ENCODE peak calls at places on chromosomes 2 and 18, in eight cellular contexts. N is CD4-positive, alpha-beta T cell; A is PC-9; K is mesendoderm; E is Karpas-422; J is fibroblast of lung; I is neural progenitor cell; T is transverse colon. W is an unnamed sample.

GRCh38 chr18:33720133-33720532 is 142.1 kb downstream of the ASXL3 start:
- DNase-seq in A (no peak), T (no peak), J (peak), E (no peak), K (no peak), N (no peak), I (no peak), W (no peak)

GRCh38 chr18:7601249-7601620 is 34.1 kb downstream of the PTPRM start:
- DNase-seq in E (no peak), I (no peak), N (no peak), T (no peak), A (no peak), J (peak), K (peak), W (no peak)

GRCh38 chr18:49899647-49900330 is 86.5 kb upstream of the ACAA2 start:
- DNase-seq in A (no peak), N (no peak), I (peak), J (no peak), E (no peak), T (no peak), K (peak), W (no peak)

GRCh38 chr2:214713080-214713830 is 96.2 kb downstream of the BARD1 start:
- DNase-seq in A (no peak), I (no peak), K (no peak), E (no peak), T (no peak), J (peak), N (no peak), W (no peak)

GRCh38 chr2:225756198-225756597 is 356.7 kb downstream of the NYAP2 start:
- DNase-seq in K (no peak), I (no peak), A (no peak), N (no peak), J (peak), T (no peak), E (no peak), W (no peak)

GRCh38 chr2:172090947-172091625 is 5.8 kb downstream of the DLX1 start:
- DNase-seq in E (no peak), K (peak), T (no peak), I (peak), A (no peak), N (no peak), J (no peak), W (peak)

GRCh38 chr18:55243255-55243654 is 284.0 kb upstream of the CCDC68 start:
- DNase-seq in I (no peak), K (no peak), J (no peak), N (no peak), E (no peak), T (no peak), A (no peak), W (no peak)

GRCh38 chr2:138086556-138086955 is 122.3 kb downstream of the HNMT start:
- DNase-seq in T (no peak), A (no peak), K (no peak), E (no peak), I (no peak), J (peak), N (no peak), W (no peak)

GRCh38 chr2:68403199-68403644 is 38.1 kb downstream of the PLEK start:
- DNase-seq in K (no peak), J (no peak), A (no peak), N (no peak), E (no peak), I (no peak), T (no peak), W (no peak)

GRCh38 chr2:1563084-1563857 is 150.0 kb downstream of the TPO start:
- DNase-seq in A (no peak), T (no peak), E (no peak), N (no peak), K (no peak), I (no peak), J (no peak), W (no peak)

GRCh38 chr2:205660521-205661124 is 21.7 kb upstream of the NRP2 start:
- DNase-seq in A (no peak), N (no peak), I (no peak), K (no peak), T (peak), J (peak), E (no peak), W (no peak)

GRCh38 chr2:237057893-237058300 is 27.8 kb upstream of the COPS8 start:
- DNase-seq in K (no peak), A (no peak), N (no peak), J (no peak), I (no peak), E (peak), T (peak), W (no peak)

GRCh38 chr18:62778976-62779869 is 63.9 kb downstream of the PHLPP1 start:
- DNase-seq in T (no peak), K (peak), N (no peak), A (no peak), J (no peak), E (no peak), I (peak), W (no peak)

GRCh38 chr18:62777814-62778213 is 62.5 kb downstream of the PHLPP1 start:
- DNase-seq in E (no peak), A (no peak), N (no peak), K (no peak), J (no peak), T (no peak), I (no peak), W (no peak)

GRCh38 chr18:62781893-62782292 is 66.6 kb downstream of the PHLPP1 start:
- DNase-seq in J (peak), N (no peak), I (no peak), E (no peak), K (no peak), A (peak), T (no peak), W (no peak)

GRCh38 chr18:62784338-62784965 is 69.1 kb downstream of the PHLPP1 start:
- DNase-seq in J (peak), K (no peak), N (no peak), E (no peak), I (no peak), A (no peak), T (no peak), W (no peak)

GRCh38 chr18:62781262-62781661 is 65.9 kb downstream of the PHLPP1 start:
- DNase-seq in K (no peak), N (no peak), A (no peak), T (no peak), J (no peak), E (no peak), I (no peak), W (no peak)
- H3K27ac ChIP-seq in K (no peak), N (no peak), A (peak), T (no peak), J (peak), E (no peak), I (no peak), W (no peak)

DNA sequence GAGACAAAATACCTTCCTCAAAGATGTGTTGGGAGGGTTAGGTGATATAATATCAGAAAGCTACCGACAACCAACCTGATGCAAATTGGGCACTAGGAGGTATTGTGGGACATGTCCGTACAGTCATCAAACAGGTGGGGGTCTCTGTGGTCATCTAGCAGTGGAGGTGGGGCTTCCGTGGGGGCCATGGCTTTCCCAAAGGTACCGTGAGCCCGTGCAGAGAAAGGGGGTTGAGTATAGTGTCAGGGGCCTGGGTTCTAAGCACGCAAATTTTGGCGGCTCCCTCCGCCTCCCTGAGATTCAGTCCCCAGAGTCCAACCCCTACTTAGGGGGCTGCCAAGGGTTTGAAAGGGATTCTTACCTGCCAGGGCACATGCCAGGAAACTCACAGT is 32.6 kb downstream of the HJURP start:
- DNase-seq in J (no peak), I (no peak), N (no peak), K (no peak), T (no peak), A (no peak), E (no peak), W (no peak)
- H3K27ac ChIP-seq in J (no peak), I (no peak), N (no peak), K (no peak), T (no peak), A (no peak), E (no peak), W (no peak)

GRCh38 chr18:46343456-46343855 is 239.3 kb downstream of the HAUS1 start:
- DNase-seq in J (no peak), N (no peak), I (no peak), E (no peak), A (no peak), K (no peak), T (no peak), W (no peak)

GRCh38 chr18:46345181-46345465 is 240.9 kb downstream of the HAUS1 start:
- DNase-seq in K (no peak), E (no peak), N (no peak), J (no peak), I (no peak), A (no peak), T (no peak), W (no peak)

GRCh38 chr18:46341989-46342525 is 237.9 kb downstream of the HAUS1 start:
- DNase-seq in I (no peak), E (no peak), J (no peak), A (no peak), K (no peak), N (no peak), T (no peak), W (no peak)

GRCh38 chr18:46344416-46345180 is 240.4 kb downstream of the HAUS1 start:
- DNase-seq in E (no peak), K (no peak), T (no peak), J (no peak), I (no peak), A (no peak), N (no peak), W (no peak)

DNA sequence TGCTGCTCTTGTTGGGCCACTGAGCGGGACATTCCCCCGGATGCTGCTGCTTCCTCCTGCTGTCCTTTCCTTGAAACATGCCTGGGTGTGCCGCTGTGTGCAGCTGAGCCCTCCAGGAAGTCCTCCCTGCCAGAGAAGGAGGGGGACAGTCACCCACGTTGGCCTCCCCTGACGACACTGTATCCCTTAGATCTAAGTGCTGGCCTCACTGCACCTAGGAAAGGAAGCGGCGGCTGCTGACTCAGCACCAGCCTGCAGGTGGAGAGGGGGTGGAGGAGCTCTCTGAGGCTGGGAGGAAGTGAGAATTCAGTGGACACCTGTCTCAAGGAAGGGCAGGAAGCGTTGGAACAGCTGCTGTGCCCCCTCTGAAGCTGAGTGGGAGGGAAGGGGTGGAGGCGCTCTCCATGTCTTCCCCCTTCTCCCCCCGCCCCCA is 239.8 kb downstream of the HAUS1 start:
- DNase-seq in J (no peak), K (peak), E (peak), A (no peak), T (peak), N (peak), I (no peak), W (peak)
- H3K27ac ChIP-seq in J (no peak), K (no peak), E (no peak), A (no peak), T (no peak), N (no peak), I (no peak), W (peak)

GRCh38 chr2:62415518-62415917 is 90.5 kb downstream of the TMEM17 start:
- DNase-seq in J (no peak), T (no peak), K (no peak), E (no peak), N (no peak), I (no peak), A (no peak), W (no peak)
- H3K27ac ChIP-seq in J (no peak), T (no peak), K (no peak), E (no peak), N (no peak), I (no peak), A (no peak), W (no peak)

GRCh38 chr18:34817636-34818035 is 107.5 kb downstream of the DTNA start:
- DNase-seq in A (no peak), I (no peak), E (no peak), N (no peak), K (no peak), J (no peak), T (no peak), W (no peak)
- H3K27ac ChIP-seq in A (no peak), I (no peak), E (no peak), N (no peak), K (no peak), J (no peak), T (no peak), W (no peak)

GRCh38 chr2:158745067-158745865 is 49.9 kb upstream of the DAPL1 start:
- DNase-seq in I (peak), J (peak), N (peak), E (peak), T (peak), K (peak), A (no peak), W (peak)
- H3K27ac ChIP-seq in I (no peak), J (no peak), N (no peak), E (no peak), T (no peak), K (no peak), A (no peak), W (no peak)

DNA sequence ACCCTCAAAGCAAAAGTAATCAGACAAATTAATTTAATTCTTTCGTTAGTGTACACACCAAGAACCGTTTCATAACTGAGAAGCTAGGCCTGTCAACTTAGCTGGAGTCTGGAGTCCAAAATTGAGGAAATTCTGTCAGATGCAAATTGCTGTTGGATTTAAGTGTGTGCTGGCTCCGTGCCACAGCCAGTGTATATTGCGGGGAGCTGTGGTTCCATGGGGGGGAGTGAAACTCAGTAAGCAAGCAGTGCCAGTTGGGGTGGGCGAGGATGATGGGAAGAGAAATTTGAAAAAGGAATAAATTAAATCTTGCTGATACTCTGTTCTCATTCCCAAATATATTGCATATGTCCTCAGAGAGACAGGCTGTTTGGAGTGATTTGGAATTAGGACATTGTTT is 4.0 kb downstream of the ARPC2 start:
- DNase-seq in E (peak), N (no peak), A (no peak), K (no peak), J (peak), I (no peak), T (no peak), W (no peak)
- H3K27ac ChIP-seq in E (peak), N (peak), A (no peak), K (no peak), J (no peak), I (no peak), T (no peak), W (peak)

DNA sequence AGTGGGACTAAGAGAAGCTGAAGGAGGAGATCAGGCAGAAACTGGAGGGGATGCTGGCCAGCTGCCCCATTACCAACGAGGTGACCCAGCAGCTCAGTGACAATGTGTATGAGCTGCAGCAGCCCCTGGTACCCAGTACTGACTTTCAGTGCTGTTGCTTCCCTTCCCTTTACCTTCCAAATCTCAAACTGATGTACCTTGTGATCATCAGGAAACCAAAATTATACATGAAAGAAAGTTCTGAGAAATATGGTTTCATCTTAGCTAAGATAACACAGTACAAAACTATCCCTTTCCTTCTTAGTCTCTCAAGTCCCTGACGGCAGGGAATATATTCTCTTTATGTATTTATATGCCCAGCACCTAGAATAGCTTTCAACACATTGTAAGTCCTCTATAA is 52.3 kb upstream of the CERS6 start:
- DNase-seq in K (no peak), E (no peak), J (no peak), T (no peak), I (no peak), N (no peak), A (no peak), W (no peak)
- H3K27ac ChIP-seq in K (no peak), E (no peak), J (no peak), T (no peak), I (no peak), N (no peak), A (no peak), W (no peak)

GRCh38 chr2:231160701-231161100 is 35.9 kb upstream of the HTR2B start:
- DNase-seq in K (no peak), I (no peak), J (no peak), A (no peak), T (no peak), E (no peak), N (no peak), W (no peak)

GRCh38 chr2:231161252-231162035 is 36.6 kb upstream of the HTR2B start:
- DNase-seq in J (no peak), A (no peak), E (no peak), I (no peak), T (no peak), N (no peak), K (no peak), W (no peak)

GRCh38 chr2:231163011-231163410 is 35.4 kb upstream of the ARMC9 start:
- DNase-seq in N (no peak), A (no peak), K (no peak), E (no peak), I (no peak), J (no peak), T (no peak), W (no peak)

GRCh38 chr2:231159306-231159705 is 34.5 kb upstream of the HTR2B start:
- DNase-seq in I (no peak), K (no peak), N (no peak), T (no peak), J (no peak), A (no peak), E (no peak), W (no peak)

DNA sequence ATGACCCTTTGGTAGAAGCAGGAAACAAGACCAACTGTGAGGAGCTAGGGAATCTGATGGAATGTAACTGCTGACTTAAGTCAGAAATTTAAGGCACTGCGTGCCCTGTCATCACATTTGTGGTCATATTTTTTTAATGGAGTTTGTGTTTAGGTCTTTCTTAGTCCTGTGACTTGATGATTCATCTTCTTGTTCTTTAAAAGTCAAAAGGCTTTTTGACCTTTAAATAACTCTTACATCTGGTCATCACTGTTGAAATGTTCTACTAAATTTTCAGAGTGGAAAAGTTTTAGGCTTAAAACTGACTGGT is 36.4 kb upstream of the ARMC9 start:
- DNase-seq in N (no peak), E (no peak), I (no peak), K (no peak), T (no peak), J (peak), A (peak), W (no peak)
- H3K27ac ChIP-seq in N (no peak), E (no peak), I (no peak), K (no peak), T (peak), J (peak), A (peak), W (no peak)

W was measured in CD4-positive, alpha-beta memory T cell.